ENCODE peak calls at places on chromosomes 7 and 10, in eight cellular contexts. Z is heart left ventricle, V is HepG2, H is sigmoid colon, W is transverse colon, S is spleen, O is testis, K is HCT116. F is an unnamed sample.

GRCh38 chr10:964321-964987 is 23.8 kb upstream of the GTPBP4 start:
- DNase-seq in V (no peak), O (no peak), S (no peak), H (no peak), W (no peak), Z (no peak), K (no peak), F (no peak)

GRCh38 chr7:159027091-159027802 is 117.4 kb downstream of the VIPR2 start:
- DNase-seq in K (no peak), S (no peak), H (peak; percentile 63), Z (no peak), W (peak; percentile 5), V (no peak), O (peak; percentile 12), F (peak; percentile 22)

GRCh38 chr10:76127984-76128589 is 696.7 kb downstream of the LRMDA start:
- DNase-seq in V (peak; percentile 54), S (no peak), K (no peak), W (no peak), Z (no peak), O (no peak), H (no peak), F (peak; percentile 68)

GRCh38 chr10:110273474-110273873 is 31.2 kb downstream of the SMNDC1 start:
- DNase-seq in H (peak; percentile 95), V (peak; percentile 39), Z (peak; percentile 47), O (peak; percentile 62), W (peak; percentile 56), K (no peak), S (no peak), F (peak; percentile 81)

GRCh38 chr10:46547881-46548780 is 8.3 kb downstream of the GPRIN2 start:
- DNase-seq in S (peak; percentile 70), Z (peak; percentile 6), H (peak; percentile 67), W (peak; percentile 6), O (peak; percentile 13), V (no peak), K (no peak), F (no peak)

GRCh38 chr10:124025152-124025551 is 68.2 kb downstream of the CHST15 start:
- DNase-seq in Z (no peak), W (no peak), S (peak; percentile 58), K (no peak), V (no peak), H (no peak), O (no peak), F (no peak)

GRCh38 chr10:88852327-88852726 is 683 bp upstream of the ANKRD22 start:
- DNase-seq in S (no peak), Z (no peak), H (no peak), W (no peak), V (no peak), K (no peak), O (no peak), F (no peak)

GRCh38 chr10:6803429-6803783 is 223.3 kb upstream of the PRKCQ start:
- DNase-seq in H (no peak), S (no peak), W (no peak), O (no peak), V (no peak), K (no peak), Z (no peak), F (no peak)

GRCh38 chr10:71684356-71685173 is 35.0 kb downstream of the C10orf105 start:
- DNase-seq in S (no peak), V (no peak), Z (peak; percentile 33), K (peak; percentile 26), O (no peak), W (peak; percentile 34), H (no peak), F (no peak)

GRCh38 chr7:112790651-112790973 is 419 bp upstream of the TMEM168 start:
- DNase-seq in O (no peak), Z (no peak), V (no peak), H (no peak), K (no peak), S (no peak), W (no peak), F (no peak)

GRCh38 chr7:2958416-2959342 is 85.0 kb downstream of the CARD11 start:
- DNase-seq in Z (no peak), W (no peak), K (no peak), O (no peak), V (no peak), S (no peak), H (peak; percentile 56), F (no peak)

GRCh38 chr10:15863733-15864132 is 3.4 kb upstream of the MINDY3 start:
- DNase-seq in V (no peak), K (no peak), H (no peak), Z (no peak), O (no peak), W (no peak), S (no peak), F (no peak)

GRCh38 chr7:81299272-81299671 is 380.4 kb upstream of the SEMA3C start:
- DNase-seq in S (no peak), H (no peak), V (no peak), W (no peak), O (no peak), Z (no peak), K (peak; percentile 29), F (no peak)

GRCh38 chr7:156379242-156380070 is 261.1 kb upstream of the RNF32 start:
- DNase-seq in H (no peak), S (no peak), V (peak; percentile 83), W (no peak), K (no peak), Z (no peak), O (no peak), F (no peak)

GRCh38 chr7:121016976-121017375 is 28.5 kb downstream of the CPED1 start:
- DNase-seq in K (no peak), H (peak; percentile 67), S (no peak), O (no peak), W (no peak), V (no peak), Z (no peak), F (no peak)
- H3K27ac ChIP-seq in K (no peak overlapping the region), H (peak overlapping the region; percentile 79), S (no peak overlapping the region), O (peak overlapping the region; percentile 0), W (peak overlapping the region; percentile 74), V (no peak overlapping the region), Z (peak overlapping the region; percentile 28), F (peak overlapping the region; percentile 11)

DNA sequence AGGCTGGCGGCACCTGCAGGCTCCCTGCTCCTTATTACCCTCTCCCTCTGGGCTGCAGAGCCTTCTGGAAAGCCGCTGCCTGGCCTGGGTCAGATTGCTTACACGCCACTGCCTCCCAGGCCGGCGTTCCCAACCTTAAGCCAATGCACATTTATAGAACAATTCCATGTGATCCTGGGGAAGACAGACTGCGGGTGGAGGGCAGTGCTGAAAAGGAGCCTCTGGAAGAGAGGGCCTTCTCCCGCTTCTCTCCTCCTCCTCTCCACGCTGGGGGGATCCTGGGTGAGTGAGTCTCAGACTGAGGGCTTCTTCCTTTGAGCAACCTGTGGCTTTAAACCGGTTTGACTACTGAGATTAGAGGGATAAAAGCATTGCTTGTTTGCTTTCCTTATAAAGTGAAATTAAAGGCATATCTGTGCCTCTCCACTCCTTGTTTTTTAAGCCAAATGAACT is 5.5 kb downstream of the TACC2 start:
- DNase-seq in W (peak; percentile 64), S (no peak), O (peak; percentile 57), H (peak; percentile 92), K (no peak), Z (peak; percentile 71), V (no peak), F (peak; percentile 38)
- TF ChIP-seq POLR2A in W (peak; percentile 45), S (no peak), O (no peak), H (peak; percentile 39), K (no peak), Z (no peak), V (no peak), F (no peak)

GRCh38 chr7:104969183-104969582 is 44.8 kb upstream of the KMT2E start:
- DNase-seq in Z (no peak), S (no peak), O (no peak), W (no peak), K (no peak), V (no peak), H (no peak), F (no peak)

GRCh38 chr7:104968648-104969047 is 45.4 kb upstream of the KMT2E start:
- DNase-seq in Z (no peak), K (no peak), W (no peak), H (no peak), S (no peak), V (no peak), O (no peak), F (no peak)

GRCh38 chr7:104967595-104967994 is 46.4 kb upstream of the KMT2E start:
- DNase-seq in O (no peak), V (no peak), K (no peak), S (no peak), Z (no peak), W (no peak), H (no peak), F (no peak)

GRCh38 chr7:104966022-104966421 is 48.0 kb upstream of the KMT2E start:
- DNase-seq in H (no peak), S (no peak), K (no peak), Z (no peak), W (no peak), V (no peak), O (no peak), F (no peak)

GRCh38 chr7:104967088-104967487 is 46.9 kb upstream of the KMT2E start:
- DNase-seq in W (no peak), Z (no peak), K (no peak), V (no peak), H (no peak), O (no peak), S (no peak), F (no peak)
- H3K4me1 ChIP-seq in W (peaks cover 75% of the 10 kb centered on the region), Z (peaks cover 3% of the 10 kb centered on the region), K (no peaks in the 10 kb centered on the region), V (peaks cover 20% of the 10 kb centered on the region), H (peaks cover 32% of the 10 kb centered on the region), O (peaks cover 19% of the 10 kb centered on the region), S (peaks cover 27% of the 10 kb centered on the region), F (no peaks in the 10 kb centered on the region)

DNA sequence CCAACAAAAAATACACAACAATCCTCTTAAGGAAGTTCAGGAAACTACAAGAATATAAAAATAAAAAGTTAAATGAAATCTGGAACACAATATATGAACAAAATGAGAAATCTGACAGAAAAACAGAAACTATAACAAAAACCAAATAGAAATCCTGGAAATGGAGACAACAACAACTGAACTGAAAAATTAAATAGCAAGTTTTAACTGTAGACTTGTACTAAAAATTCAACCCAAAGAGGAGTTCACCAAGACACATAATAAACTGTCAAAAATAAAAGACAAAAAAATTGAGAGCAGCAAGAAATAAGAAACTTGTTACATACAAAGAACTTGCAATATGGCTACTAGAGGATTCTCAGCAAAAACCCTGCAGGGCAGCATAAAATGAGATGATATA is 45.1 kb downstream of the HBP1 start:
- DNase-seq in S (no peak), W (no peak), H (no peak), Z (no peak), K (no peak), O (no peak), V (no peak), F (no peak)
- H3K27ac ChIP-seq in S (no peak overlapping the region), W (no peak overlapping the region), H (no peak overlapping the region), Z (no peak overlapping the region), K (no peak overlapping the region), O (no peak overlapping the region), V (no peak overlapping the region), F (no peak overlapping the region)

GRCh38 chr10:73799899-73800559 is 11.4 kb downstream of the NDST2 start:
- DNase-seq in H (no peak), W (no peak), Z (no peak), V (no peak), S (no peak), K (no peak), O (no peak), F (no peak)
- TF ChIP-seq POLR2A in H (no peak), W (no peak), Z (no peak), V (no peak), S (no peak), K (no peak), O (no peak), F (no peak)

F was measured in uterus.